ENCODE peak calls at places on chromosomes 1 and 21, in four cellular contexts. One of them, this sample, is unnamed.

GRCh38 chr21:32101206-32101763 is 177.6 kb downstream of the MIS18A start:
- DNase-seq in HepG2: no peak
- DNase-seq in GM12878: no peak
- DNase-seq in K562: no peak
- DNase-seq in this sample: no peak

GRCh38 chr1:90919900-90920299 is 101.9 kb downstream of the ZNF644 start:
- DNase-seq in HepG2: no peak
- DNase-seq in K562: no peak
- DNase-seq in GM12878: no peak
- DNase-seq in this sample: no peak

GRCh38 chr1:201460783-201461182 is 8.2 kb downstream of the PHLDA3 start:
- DNase-seq in HepG2: no peak
- DNase-seq in GM12878: no peak
- DNase-seq in K562: no peak
- DNase-seq in this sample: no peak

GRCh38 chr1:37475380-37476086 is 1.2 kb downstream of the ZC3H12A start:
- DNase-seq in K562: peak
- DNase-seq in GM12878: no peak
- DNase-seq in HepG2: no peak
- DNase-seq in this sample: no peak

GRCh38 chr1:14263671-14264070 is 334.8 kb upstream of the KAZN start:
- DNase-seq in HepG2: no peak
- DNase-seq in K562: no peak
- DNase-seq in GM12878: no peak
- DNase-seq in this sample: no peak

GRCh38 chr21:45305831-45306230 is 18.1 kb upstream of the POFUT2 start:
- DNase-seq in HepG2: no peak
- DNase-seq in K562: no peak
- DNase-seq in GM12878: no peak
- DNase-seq in this sample: no peak

GRCh38 chr1:248757784-248758195 is 2.2 kb upstream of the LYPD8 start:
- DNase-seq in K562: no peak
- DNase-seq in GM12878: no peak
- DNase-seq in HepG2: peak
- DNase-seq in this sample: no peak

GRCh38 chr1:231719485-231720183 is 93.0 kb downstream of the DISC1 start:
- DNase-seq in HepG2: peak
- DNase-seq in K562: no peak
- DNase-seq in GM12878: no peak
- DNase-seq in this sample: no peak

GRCh38 chr1:14499312-14500040 is 99.0 kb upstream of the KAZN start:
- DNase-seq in K562: no peak
- DNase-seq in HepG2: no peak
- DNase-seq in GM12878: no peak
- DNase-seq in this sample: no peak

GRCh38 chr1:167225920-167226319 is 5.2 kb downstream of the POU2F1 start:
- DNase-seq in HepG2: no peak
- DNase-seq in GM12878: no peak
- DNase-seq in K562: no peak
- DNase-seq in this sample: no peak

GRCh38 chr1:41617336-41617735 is 132.9 kb upstream of the EDN2 start:
- DNase-seq in HepG2: no peak
- DNase-seq in GM12878: no peak
- DNase-seq in K562: no peak
- DNase-seq in this sample: no peak

GRCh38 chr1:243447342-243447741 is 191.5 kb downstream of the SDCCAG8 start:
- DNase-seq in K562: peak
- DNase-seq in HepG2: no peak
- DNase-seq in GM12878: no peak
- DNase-seq in this sample: no peak

GRCh38 chr1:20150969-20151368 is 11.8 kb downstream of the PLA2G2F start:
- DNase-seq in K562: no peak
- DNase-seq in GM12878: no peak
- DNase-seq in HepG2: no peak
- DNase-seq in this sample: no peak

GRCh38 chr1:56146449-56146848 is 432.9 kb downstream of the PLPP3 start:
- DNase-seq in HepG2: no peak
- DNase-seq in K562: no peak
- DNase-seq in GM12878: no peak
- DNase-seq in this sample: no peak

DNA sequence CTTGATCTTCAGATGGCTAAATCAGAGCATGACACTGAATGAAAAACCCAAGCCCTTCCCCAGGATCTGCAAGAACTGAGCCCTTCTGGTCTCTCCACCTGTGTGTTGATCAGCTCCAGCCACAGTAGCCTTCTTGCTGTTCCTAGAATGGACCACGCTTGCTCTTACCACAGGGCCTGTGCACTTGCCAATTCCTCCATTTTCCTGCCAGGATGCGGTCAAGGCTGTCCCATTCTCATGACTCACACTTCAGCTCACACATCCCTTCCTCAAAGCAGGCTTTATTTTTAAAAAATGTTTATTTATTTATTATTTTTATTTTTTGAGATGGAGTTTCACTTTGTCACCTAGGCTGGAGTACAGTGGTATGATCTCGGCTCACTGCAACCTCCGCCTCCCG is 43.6 kb upstream of the GRHL3 start:
- DNase-seq in GM12878: no peak
- DNase-seq in K562: no peak
- DNase-seq in HepG2: no peak
- DNase-seq in this sample: no peak
- TF ChIP-seq FOXK2 in GM12878: no peak
- TF ChIP-seq FOXK2 in K562: no peak
- TF ChIP-seq FOXK2 in HepG2: no peak
- TF ChIP-seq FOXK2 in this sample: no peak

GRCh38 chr1:3236955-3237354 is 168.0 kb downstream of the PRDM16 start:
- DNase-seq in GM12878: no peak
- DNase-seq in K562: no peak
- DNase-seq in HepG2: no peak
- DNase-seq in this sample: no peak

GRCh38 chr1:3237570-3237969 is 168.6 kb downstream of the PRDM16 start:
- DNase-seq in HepG2: no peak
- DNase-seq in K562: no peak
- DNase-seq in GM12878: no peak
- DNase-seq in this sample: no peak

GRCh38 chr1:3236361-3236760 is 167.4 kb downstream of the PRDM16 start:
- DNase-seq in HepG2: no peak
- DNase-seq in K562: no peak
- DNase-seq in GM12878: no peak
- DNase-seq in this sample: no peak

GRCh38 chr1:3238705-3239278 is 169.8 kb downstream of the PRDM16 start:
- DNase-seq in K562: no peak
- DNase-seq in HepG2: no peak
- DNase-seq in GM12878: no peak
- DNase-seq in this sample: no peak

GRCh38 chr1:3237994-3238704 is 169.1 kb downstream of the PRDM16 start:
- DNase-seq in HepG2: peak
- DNase-seq in GM12878: no peak
- DNase-seq in K562: no peak
- DNase-seq in this sample: no peak
- TF ChIP-seq FOXK2 in HepG2: no peak
- TF ChIP-seq FOXK2 in GM12878: no peak
- TF ChIP-seq FOXK2 in K562: no peak
- TF ChIP-seq FOXK2 in this sample: no peak

GRCh38 chr1:161884475-161884874 is 118.4 kb downstream of the ATF6 start:
- DNase-seq in K562: no peak
- DNase-seq in HepG2: no peak
- DNase-seq in GM12878: no peak
- DNase-seq in this sample: no peak
- TF ChIP-seq FOXK2 in K562: no peak
- TF ChIP-seq FOXK2 in HepG2: no peak
- TF ChIP-seq FOXK2 in GM12878: no peak
- TF ChIP-seq FOXK2 in this sample: no peak

DNA sequence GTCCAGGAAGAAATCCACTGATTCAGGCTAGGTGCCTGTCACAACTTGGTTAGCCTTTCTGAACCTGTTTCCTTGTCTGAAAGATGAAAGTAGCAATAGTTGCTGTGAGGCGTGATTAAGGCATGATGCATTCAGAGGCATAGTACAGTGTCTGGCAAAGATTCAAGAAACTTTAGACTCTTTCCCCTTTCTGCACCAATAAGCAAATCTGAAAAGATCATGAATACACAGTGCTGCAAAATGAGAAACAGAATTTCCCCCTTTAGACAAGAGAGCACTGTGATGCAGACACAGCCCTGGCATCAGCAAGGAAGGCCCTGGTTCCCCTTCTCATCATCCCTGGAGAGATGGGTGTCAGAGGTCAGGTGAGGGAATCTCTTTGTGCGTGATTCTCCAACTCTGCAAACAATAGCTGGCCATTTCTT is 41.9 kb downstream of the ITPKB start:
- DNase-seq in HepG2: no peak
- DNase-seq in K562: no peak
- DNase-seq in GM12878: peak
- DNase-seq in this sample: no peak
- TF ChIP-seq FOXK2 in HepG2: no peak
- TF ChIP-seq FOXK2 in K562: no peak
- TF ChIP-seq FOXK2 in GM12878: no peak
- TF ChIP-seq FOXK2 in this sample: no peak

GRCh38 chr1:169236143-169236542 is 129.7 kb downstream of the ATP1B1 start:
- DNase-seq in HepG2: no peak
- DNase-seq in K562: no peak
- DNase-seq in GM12878: no peak
- DNase-seq in this sample: no peak
- TF ChIP-seq FOXK2 in HepG2: no peak
- TF ChIP-seq FOXK2 in K562: no peak
- TF ChIP-seq FOXK2 in GM12878: no peak
- TF ChIP-seq FOXK2 in this sample: no peak